ENCODE peak calls at places on chromosomes 2 and 18, in five cellular contexts. R is A549, L is endothelial cell of umbilical vein, O is HepG2, Y is GM12878. A is an unnamed sample.

GRCh38 chr2:226671177-226671676 is 128.4 kb downstream of the IRS1 start:
- DNase-seq in Y (no peak), L (no peak), R (no peak), O (no peak), A (peak; percentile 24)

GRCh38 chr2:162075689-162076132 is 1.7 kb upstream of the DPP4 start:
- DNase-seq in Y (no peak), L (no peak), O (no peak), R (no peak), A (no peak)

GRCh38 chr2:224085811-224086210 is 46.7 kb upstream of the SERPINE2 start:
- DNase-seq in L (no peak), Y (no peak), O (no peak), R (no peak), A (no peak)

GRCh38 chr2:16005389-16005788 is 65.0 kb downstream of the MYCN start:
- DNase-seq in R (no peak), O (no peak), Y (no peak), L (no peak), A (no peak)

GRCh38 chr2:151922845-151923666 is 94.8 kb upstream of the ARL5A start:
- DNase-seq in O (peak; percentile 43), L (peak; percentile 99), Y (no peak), R (no peak), A (peak; percentile 83)

GRCh38 chr18:65737346-65737745 is 13.5 kb upstream of the CDH7 start:
- DNase-seq in L (no peak), Y (no peak), O (no peak), R (no peak), A (no peak)

GRCh38 chr18:8685141-8685913 is 20.0 kb upstream of the MTCL1 start:
- DNase-seq in R (no peak), L (no peak), Y (no peak), O (no peak), A (no peak)

GRCh38 chr2:236665572-236666118 is 96.0 kb downstream of the ACKR3 start:
- DNase-seq in L (no peak), O (no peak), R (peak; percentile 26), Y (no peak), A (no peak)

GRCh38 chr2:182625814-182626213 is 90.2 kb upstream of the DNAJC10 start:
- DNase-seq in L (no peak), R (no peak), Y (no peak), O (no peak), A (no peak)

GRCh38 chr2:211114826-211115450 is 558.5 kb downstream of the CPS1 start:
- DNase-seq in O (no peak), Y (no peak), L (no peak), R (no peak), A (no peak)

GRCh38 chr2:158024288-158024898 is 77.3 kb upstream of the UPP2 start:
- DNase-seq in L (peak; percentile 61), Y (no peak), R (peak; percentile 18), O (peak; percentile 29), A (peak; percentile 59)

GRCh38 chr2:109676346-109676897 is 62.3 kb downstream of the SOWAHC start:
- DNase-seq in R (no peak), O (no peak), L (no peak), Y (no peak), A (no peak)

GRCh38 chr2:202023904-202024266 is 9.8 kb upstream of the FZD7 start:
- DNase-seq in O (no peak), R (no peak), L (no peak), Y (no peak), A (no peak)

GRCh38 chr18:46642561-46642960 is 14.5 kb downstream of the LOXHD1 start:
- DNase-seq in Y (no peak), R (no peak), O (no peak), L (no peak), A (no peak)
- TF ChIP-seq MYC in Y (no peak), R (no peak), O (no peak), L (no peak), A (no peak)

GRCh38 chr2:221981918-221982317 is 316.9 kb downstream of the PAX3 start:
- DNase-seq in R (no peak), O (no peak), L (no peak), Y (no peak), A (no peak)
- TF ChIP-seq MAX in R (no peak), O (no peak), L (no peak), Y (no peak), A (no peak)

DNA sequence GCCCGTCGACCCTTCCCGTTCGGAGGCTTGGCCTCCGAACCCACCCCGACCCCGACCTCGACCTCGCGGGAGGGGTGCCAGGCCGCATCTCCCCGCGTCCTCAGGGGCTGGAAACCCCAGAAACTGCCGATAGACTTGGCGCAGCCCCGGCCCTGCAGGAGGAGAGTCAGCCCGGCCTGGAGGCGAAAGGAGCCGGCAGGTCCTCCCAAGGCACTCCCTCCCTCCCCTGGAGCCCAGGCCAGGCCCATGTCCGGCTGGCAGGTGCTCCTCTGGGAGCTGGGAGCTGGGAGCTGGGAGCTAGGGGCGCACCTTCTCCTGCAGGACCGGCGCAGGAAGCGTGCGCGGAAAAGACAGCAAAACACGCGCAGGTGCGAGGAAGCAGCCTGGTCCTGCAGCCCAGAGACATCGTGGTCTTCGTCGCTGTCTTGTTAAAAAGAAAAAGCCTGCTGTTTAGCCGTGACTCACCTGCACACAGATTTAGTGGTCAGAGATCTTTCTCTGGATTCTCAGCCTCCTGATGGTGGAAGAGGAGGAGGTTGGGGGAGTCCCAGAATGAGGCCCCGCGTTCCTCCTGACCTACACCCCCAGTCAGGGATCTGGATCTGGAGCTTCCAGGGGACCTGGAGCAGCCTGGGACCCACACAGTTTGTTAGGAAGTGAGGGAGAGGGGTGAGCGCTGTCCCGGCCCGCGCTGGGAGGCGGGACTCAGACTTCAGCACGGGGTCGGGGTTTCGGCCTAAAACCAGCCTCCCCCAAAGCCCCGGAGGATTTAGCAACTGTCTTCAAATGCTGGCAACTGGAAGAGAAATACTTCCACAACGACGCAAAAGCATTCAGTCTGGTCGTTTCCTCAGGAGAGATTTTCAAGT is 702 bp upstream of the MBP start:
- DNase-seq in Y (no peak), L (no peak), O (no peak), R (no peak), A (peak; percentile 87)
- H3K4me3 ChIP-seq in Y (peak overlapping the region; percentile 98), L (peak overlapping the region; percentile 20), O (peak overlapping the region; percentile 82), R (peak overlapping the region; percentile 62), A (peak overlapping the region; percentile 93)

DNA sequence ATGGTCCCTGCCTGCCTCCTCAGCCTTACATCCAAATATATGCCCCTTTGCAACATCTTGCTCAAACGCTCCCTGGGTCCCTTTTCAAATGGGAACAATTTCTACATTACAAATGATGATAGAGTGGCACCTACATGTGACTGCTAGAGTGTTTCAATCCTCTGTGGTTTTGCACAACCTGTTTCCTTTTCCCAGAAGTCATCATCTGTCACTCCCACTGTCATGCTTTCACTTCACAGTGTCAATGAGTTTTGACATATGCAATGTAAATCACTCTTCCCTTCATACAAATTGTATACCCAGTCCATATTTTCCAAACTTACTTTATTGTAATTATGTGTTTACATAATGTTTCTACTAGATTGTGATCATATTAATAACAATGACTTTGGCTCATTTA is 887.3 kb downstream of the TDRD15 start:
- DNase-seq in L (no peak), O (no peak), R (no peak), Y (no peak), A (no peak)
- TF ChIP-seq MYC in L (no peak), O (no peak), R (no peak), Y (no peak), A (no peak)

GRCh38 chr18:21741511-21742322 is 1.1 kb downstream of the MIB1 start:
- DNase-seq in O (no peak), L (peak; percentile 36), R (no peak), Y (no peak), A (peak; percentile 56)
- TF ChIP-seq MAX in O (peak; percentile 34), L (no peak), R (no peak), Y (peak; percentile 10), A (no peak)

DNA sequence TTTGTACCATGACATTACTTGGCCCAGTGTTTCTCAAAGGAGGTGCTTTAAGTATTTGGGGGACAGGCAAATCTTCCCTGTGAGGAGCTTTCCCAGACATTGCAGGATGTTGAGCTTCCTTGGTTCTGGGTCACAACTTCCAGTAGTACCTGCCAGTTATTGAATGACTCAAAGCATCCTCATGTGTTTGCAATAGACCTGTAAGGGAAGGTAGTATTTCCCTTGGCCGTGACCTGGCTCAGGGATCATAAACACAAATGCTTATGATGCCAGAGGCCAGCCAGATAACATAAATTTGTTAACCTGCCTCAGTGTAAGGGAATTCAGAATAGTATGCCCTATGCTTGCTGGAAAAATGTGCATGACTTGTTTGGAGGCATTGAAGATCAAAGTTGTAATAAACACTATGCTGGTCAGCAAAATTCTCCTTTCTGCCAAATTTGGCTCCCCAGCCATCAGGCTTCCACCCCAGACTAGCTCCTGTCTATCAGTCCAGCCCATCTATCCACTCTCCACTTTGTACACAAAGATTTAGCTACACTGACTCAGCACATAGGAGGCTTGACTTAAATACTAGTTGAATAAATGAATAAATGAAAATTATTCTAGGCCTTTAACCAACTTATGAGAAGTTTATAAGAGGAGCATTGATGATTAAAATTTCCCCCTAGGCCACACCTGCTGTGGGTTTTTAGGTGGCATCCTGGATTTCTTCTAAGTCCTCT is 102.0 kb upstream of the EFEMP1 start:
- DNase-seq in R (no peak), L (peak; percentile 37), O (no peak), Y (no peak), A (no peak)
- H3K4me3 ChIP-seq in R (no peak overlapping the region), L (no peak overlapping the region), O (no peak overlapping the region), Y (no peak overlapping the region), A (no peak overlapping the region)

DNA sequence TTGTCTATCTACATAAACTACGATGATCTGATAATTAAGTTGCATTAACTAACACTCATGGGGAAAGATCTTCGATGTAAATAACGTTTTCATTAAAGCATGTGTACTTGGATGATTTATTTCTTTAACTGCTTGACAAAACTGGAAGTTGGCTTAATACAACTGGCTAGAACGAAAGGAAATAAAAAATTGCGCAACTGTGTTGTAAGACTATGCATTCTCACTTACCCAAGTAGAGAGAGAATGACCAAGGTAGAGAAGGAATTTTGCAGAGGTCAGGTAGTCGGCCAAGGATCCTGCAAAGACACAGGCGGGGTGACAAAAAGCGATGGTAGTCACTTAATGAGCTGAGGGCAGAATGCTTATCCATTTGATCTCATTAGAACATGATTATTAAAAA is 1.0 kb downstream of the SLC40A1 start:
- DNase-seq in O (no peak), L (peak; percentile 48), R (no peak), Y (no peak), A (peak; percentile 86)
- TF ChIP-seq MYC in O (no peak), L (no peak), R (no peak), Y (no peak), A (no peak)

A was measured in NB4.